ENCODE peak calls at places on chromosomes 1 and 21, in four cellular contexts. C is left lung, F is ovary, Q is foreskin fibroblast. A is an unnamed sample.

GRCh38 chr1:204869097-204869496 is 1.6 kb upstream of the NFASC start:
- DNase-seq in Q (no peak), C (no peak), F (no peak), A (no peak)

GRCh38 chr1:161084205-161084988 is 5.0 kb downstream of the NECTIN4 start:
- DNase-seq in C (no peak), Q (peak; percentile 38), F (no peak), A (no peak)

GRCh38 chr21:45578811-45579381 is 36.7 kb upstream of the SLC19A1 start:
- DNase-seq in F (no peak), Q (no peak), C (no peak), A (no peak)

GRCh38 chr1:83761084-83761760 is 237.7 kb downstream of the TTLL7 start:
- DNase-seq in Q (no peak), F (no peak), C (no peak), A (no peak)

GRCh38 chr1:202374077-202374476 is 25.6 kb downstream of the PPP1R12B start:
- DNase-seq in F (no peak), Q (no peak), C (no peak), A (no peak)

GRCh38 chr1:108747128-108747827 is 804 bp downstream of the STXBP3 start:
- DNase-seq in C (peak; percentile 83), Q (peak; percentile 90), F (peak; percentile 67), A (peak; percentile 84)

GRCh38 chr1:17122449-17123194 is 3.4 kb upstream of the PADI2 start:
- DNase-seq in C (peak; percentile 51), F (no peak), Q (peak; percentile 20), A (no peak)

GRCh38 chr1:150809651-150810050 is 1.6 kb upstream of the CTSK start:
- DNase-seq in Q (peak; percentile 96), C (no peak), F (no peak), A (peak; percentile 26)

GRCh38 chr21:36065497-36066036 is 4.3 kb upstream of the CBR1 start:
- DNase-seq in C (no peak), Q (peak; percentile 79), F (no peak), A (peak; percentile 28)

GRCh38 chr1:204528677-204529076 is 12.5 kb downstream of the MDM4 start:
- DNase-seq in F (no peak), C (no peak), Q (no peak), A (no peak)

GRCh38 chr1:157776971-157777386 is at the start of gene FCRL2:
- DNase-seq in F (no peak), Q (no peak), C (no peak), A (no peak)

GRCh38 chr1:64539808-64540207 is 69.9 kb downstream of the CACHD1 start:
- DNase-seq in C (no peak), F (peak; percentile 79), Q (peak; percentile 79), A (peak; percentile 21)

GRCh38 chr1:201374376-201374775 is 3.1 kb downstream of the TNNT2 start:
- DNase-seq in Q (no peak), F (no peak), C (no peak), A (no peak)

GRCh38 chr1:160209656-160210046 is 4.5 kb downstream of the PEA15 start:
- DNase-seq in F (peak; percentile 19), C (no peak), Q (no peak), A (no peak)

GRCh38 chr1:213381572-213382084 is 330.6 kb downstream of the RPS6KC1 start:
- DNase-seq in F (no peak), Q (no peak), C (no peak), A (no peak)

GRCh38 chr1:45012639-45013278 is 705 bp downstream of the UROD start:
- DNase-seq in Q (peak; percentile 90), C (peak; percentile 89), F (peak; percentile 79), A (peak; percentile 66)

GRCh38 chr1:31259746-31260145 is 20.1 kb upstream of the NKAIN1 start:
- DNase-seq in Q (peak; percentile 17), C (no peak), F (no peak), A (no peak)

DNA sequence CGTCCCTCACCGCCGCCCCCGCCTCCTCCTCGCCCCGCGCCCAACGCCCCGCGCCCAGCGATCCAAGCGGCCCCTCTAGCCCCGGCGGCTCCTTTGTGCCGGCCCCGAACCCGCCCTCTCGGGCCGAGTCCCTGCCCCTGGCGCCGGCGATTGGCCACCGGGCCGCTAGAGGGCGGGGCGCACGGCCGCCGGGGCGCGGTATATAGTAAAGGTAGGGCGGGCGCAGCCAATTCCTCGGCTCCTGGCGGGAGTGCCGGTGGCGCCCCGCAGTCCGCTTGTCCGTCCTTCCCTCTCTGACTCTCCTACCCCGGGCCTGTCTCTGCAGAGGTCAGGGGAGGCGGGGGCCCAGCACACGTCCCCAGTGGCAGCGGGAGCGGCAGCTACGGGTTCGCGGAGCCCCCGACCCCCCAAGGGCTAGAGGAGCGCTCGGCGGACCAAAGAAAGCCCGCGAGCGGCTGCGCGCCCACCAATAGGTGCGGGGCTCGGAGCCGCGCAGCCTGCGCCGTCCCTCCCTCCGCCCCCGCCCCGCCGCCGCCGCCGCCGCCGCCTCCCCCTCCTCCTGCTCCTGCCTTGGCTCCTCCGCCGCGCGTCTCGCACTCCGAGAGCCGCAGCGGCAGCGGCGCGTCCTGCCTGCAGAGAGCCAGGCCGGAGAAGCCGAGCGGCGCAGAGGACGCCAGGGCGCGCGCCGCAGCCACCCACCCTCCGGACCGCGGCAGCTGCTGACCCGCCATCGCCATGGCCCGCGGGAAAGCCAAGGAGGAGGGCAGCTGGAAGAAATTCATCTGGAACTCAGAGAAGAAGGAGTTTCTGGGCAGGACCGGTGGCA is at the start of gene ATP1B1:
- DNase-seq in C (peak; percentile 96), Q (peak; percentile 92), F (peak; percentile 89), A (peak; percentile 71)
- TF ChIP-seq CTCF in C (peak; percentile 25), Q (peak; percentile 25), F (peak; percentile 88), A (peak; percentile 91)

GRCh38 chr1:75132421-75133381 is 1.5 kb upstream of the LHX8 start:
- DNase-seq in F (no peak), C (peak; percentile 29), Q (no peak), A (no peak)
- TF ChIP-seq CTCF in F (no peak), C (no peak), Q (no peak), A (no peak)

GRCh38 chr1:117928881-117929339 is 511 bp downstream of the GDAP2 start:
- DNase-seq in F (no peak), C (no peak), Q (peak; percentile 82), A (peak; percentile 55)
- TF ChIP-seq CTCF in F (no peak), C (no peak), Q (no peak), A (peak; percentile 43)

GRCh38 chr1:41171266-41171874 is 70.7 kb downstream of the SCMH1 start:
- DNase-seq in C (no peak), Q (no peak), F (no peak), A (no peak)
- TF ChIP-seq CTCF in C (no peak), Q (no peak), F (no peak), A (no peak)

DNA sequence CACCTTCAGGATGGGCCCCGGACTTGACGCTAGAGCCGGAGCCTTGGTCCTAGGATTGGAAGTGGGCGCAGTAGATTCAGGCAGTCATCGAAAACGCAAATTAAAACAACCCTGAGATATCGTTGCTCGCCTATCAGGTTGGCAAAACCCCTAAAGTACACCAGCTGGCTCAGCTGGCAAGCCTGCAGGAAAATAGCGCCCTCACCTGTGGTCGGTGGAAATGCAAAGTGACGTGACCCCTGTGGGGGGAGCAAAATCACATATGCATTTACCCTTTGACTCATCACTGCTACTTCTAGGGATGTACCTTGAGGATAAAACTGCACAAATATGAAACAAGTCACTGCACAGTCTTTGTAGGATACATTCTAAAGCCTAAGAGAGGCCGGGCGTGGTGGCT is 170.3 kb upstream of the TMEM51 start:
- DNase-seq in Q (no peak), C (no peak), F (no peak), A (no peak)
- TF ChIP-seq CTCF in Q (no peak), C (no peak), F (no peak), A (peak; percentile 50)

A was measured in HFFc6.